ENCODE peak calls at places on chromosomes 3 and 15, in five cellular contexts. X is neuronal stem cell, Y is GM23248, L is HCT116, Q is HepG2. U is an unnamed sample. For H3K4me1, the result is how much of the 10 kb centered on the place peaks cover.

GRCh38 chr3:72904156-72904555 is 16.3 kb downstream of the GXYLT2 start:
- DNase-seq in X (no peak), L (no peak), Q (no peak), Y (no peak), U (no peak)

GRCh38 chr3:112011376-112011940 is 12.7 kb downstream of the TAGLN3 start:
- DNase-seq in Q (no peak), X (no peak), L (no peak), Y (no peak), U (no peak)

GRCh38 chr3:194300392-194300758 is 50.8 kb downstream of the CPN2 start:
- DNase-seq in L (no peak), X (no peak), Q (peak), Y (peak), U (peak)

GRCh38 chr15:88610756-88611231 is 10.3 kb upstream of the AEN start:
- DNase-seq in L (no peak), X (peak), Q (no peak), Y (no peak), U (no peak)

GRCh38 chr15:92930776-92931175 is 30.7 kb downstream of the CHD2 start:
- DNase-seq in Q (no peak), L (no peak), X (no peak), Y (peak), U (no peak)

GRCh38 chr3:97278506-97278905 is 464.1 kb downstream of the EPHA6 start:
- DNase-seq in L (no peak), Y (no peak), Q (peak), X (no peak), U (no peak)

GRCh38 chr3:43071313-43071893 is 34.5 kb downstream of the POMGNT2 start:
- DNase-seq in X (no peak), Q (peak), Y (peak), L (peak), U (no peak)

GRCh38 chr3:77081240-77081661 is 41.4 kb downstream of the ROBO2 start:
- DNase-seq in L (no peak), Y (peak), X (no peak), Q (no peak), U (peak)

GRCh38 chr3:171526869-171527268 is 66.7 kb upstream of the TNIK start:
- DNase-seq in Q (peak), Y (peak), L (no peak), X (no peak), U (no peak)

GRCh38 chr3:106114848-106115247 is 246.0 kb upstream of the CBLB start:
- DNase-seq in X (no peak), Y (peak), Q (no peak), L (no peak), U (no peak)

GRCh38 chr3:160090653-160091052 is 102.0 kb downstream of the IL12A start:
- DNase-seq in Q (no peak), X (no peak), Y (no peak), L (no peak), U (no peak)

GRCh38 chr3:188469228-188469885 is 315.4 kb downstream of the LPP start:
- DNase-seq in L (no peak), Y (no peak), X (no peak), Q (no peak), U (no peak)

GRCh38 chr3:48042071-48042760 is 26.0 kb upstream of the MAP4 start:
- DNase-seq in Y (peak), X (no peak), L (no peak), Q (no peak), U (no peak)

GRCh38 chr15:37109952-37110630 is 9.7 kb upstream of the MEIS2 start:
- DNase-seq in X (no peak), Y (peak), L (no peak), Q (no peak), U (peak)

GRCh38 chr3:21466491-21466890 is 284.5 kb downstream of the ZNF385D start:
- DNase-seq in L (no peak), Y (peak), X (no peak), Q (no peak), U (no peak)

GRCh38 chr15:94453227-94453626 is 221.9 kb downstream of the MCTP2 start:
- DNase-seq in Y (no peak), L (no peak), X (no peak), Q (no peak), U (no peak)

GRCh38 chr3:14914777-14915113 is 32.6 kb upstream of the NR2C2 start:
- DNase-seq in Y (no peak), Q (no peak), L (no peak), X (no peak), U (no peak)

GRCh38 chr15:69170597-69170996 is 10.2 kb downstream of the GLCE start:
- DNase-seq in Q (no peak), Y (no peak), X (no peak), L (no peak), U (no peak)

GRCh38 chr15:94930441-94930840 is 699.1 kb downstream of the MCTP2 start:
- DNase-seq in X (no peak), L (no peak), Q (no peak), Y (no peak), U (no peak)

GRCh38 chr3:150036780-150037179 is 66.1 kb upstream of the PFN2 start:
- DNase-seq in X (no peak), Y (no peak), L (no peak), Q (no peak), U (no peak)

GRCh38 chr3:171556574-171557145 is 96.5 kb upstream of the TNIK start:
- DNase-seq in Q (no peak), Y (no peak), X (no peak), L (no peak), U (no peak)

GRCh38 chr3:145842302-145842897 is 318.6 kb downstream of the PLOD2 start:
- DNase-seq in X (no peak), Y (no peak), Q (no peak), L (no peak), U (no peak)

GRCh38 chr3:30644615-30645014 is 38.2 kb downstream of the TGFBR2 start:
- DNase-seq in Y (peak), Q (no peak), L (no peak), X (no peak), U (peak)

GRCh38 chr3:143885803-143886427 is 37.6 kb upstream of the SLC9A9 start:
- DNase-seq in Q (peak), L (peak), X (no peak), Y (peak), U (no peak)

GRCh38 chr15:52789601-52790165 is 453 bp downstream of the ONECUT1 start:
- DNase-seq in Q (no peak), X (peak), Y (peak), L (no peak), U (no peak)

GRCh38 chr15:25684521-25685215 is 178.5 kb downstream of the ATP10A start:
- DNase-seq in X (no peak), Q (no peak), Y (peak), L (no peak), U (peak)

GRCh38 chr15:51830279-51830806 is 890 bp downstream of the TMOD3 start:
- DNase-seq in X (peak), Q (no peak), Y (no peak), L (no peak), U (no peak)

GRCh38 chr3:39147711-39148115 is 5.7 kb downstream of the CSRNP1 start:
- DNase-seq in L (no peak), Q (no peak), X (no peak), Y (peak), U (peak)

GRCh38 chr3:29373016-29373690 is 92.3 kb downstream of the RBMS3 start:
- DNase-seq in L (no peak), Y (peak), X (no peak), Q (no peak), U (no peak)

GRCh38 chr15:67838789-67839332 is 984 bp downstream of the RNU6-1 start:
- DNase-seq in Q (peak), X (no peak), L (no peak), Y (peak), U (peak)

GRCh38 chr3:178474526-178474925 is 61.7 kb upstream of the KCNMB2 start:
- DNase-seq in Y (no peak), X (no peak), L (no peak), Q (no peak), U (no peak)

GRCh38 chr3:134232146-134232545 is 18.5 kb downstream of the RYK start:
- DNase-seq in L (no peak), Y (peak), Q (no peak), X (no peak), U (no peak)

GRCh38 chr15:88664151-88664778 is 25.4 kb downstream of the ISG20 start:
- DNase-seq in Y (no peak), L (no peak), Q (no peak), X (no peak), U (no peak)

GRCh38 chr15:66706840-66707239 is 4.8 kb downstream of the SMAD6 start:
- DNase-seq in L (no peak), X (no peak), Q (no peak), Y (no peak), U (peak)
- H3K4me1 ChIP-seq in L (under half), X (under half), Q (under half), Y (under half), U (under half)

DNA sequence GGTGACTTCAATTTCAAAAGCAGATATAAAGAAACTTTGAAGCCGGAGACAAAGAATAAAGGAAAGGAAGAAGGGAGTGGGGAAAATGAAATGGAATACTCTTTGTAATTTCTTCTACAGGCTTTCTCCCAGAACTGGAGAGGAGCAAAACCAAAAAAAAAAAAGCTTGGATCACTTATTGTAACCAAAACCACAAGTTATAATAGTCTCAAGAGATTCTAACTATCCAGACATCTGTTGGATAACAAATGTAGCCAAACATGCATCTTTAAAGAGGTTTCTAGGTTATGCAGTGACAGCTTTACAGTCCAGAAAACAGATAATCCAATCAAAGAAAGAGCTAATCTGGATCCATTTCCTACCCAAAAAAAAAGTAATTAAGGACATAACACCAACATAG is 36.2 kb downstream of the VGLL3 start:
- DNase-seq in Q (no peak), X (no peak), Y (peak), L (no peak), U (no peak)
- H3K27ac ChIP-seq in Q (no peak), X (no peak), Y (peak), L (no peak), U (no peak)

DNA sequence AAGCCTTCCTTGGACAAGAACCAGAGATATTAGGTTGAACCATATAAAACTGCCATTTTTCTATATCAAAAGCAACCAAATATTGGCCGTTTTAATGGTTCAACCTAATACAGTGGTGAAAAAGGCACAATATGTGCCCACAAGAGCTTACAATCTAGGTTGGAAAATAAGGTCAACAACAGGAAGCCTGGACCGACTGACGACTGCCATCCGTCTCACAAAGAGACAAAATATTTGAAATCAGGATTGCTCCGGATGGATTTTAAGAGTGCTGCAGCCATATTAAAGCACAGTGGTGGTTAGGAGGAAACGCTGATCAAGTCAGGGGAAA is 1.4 kb downstream of the AHSG start:
- DNase-seq in L (no peak), X (no peak), Q (no peak), Y (no peak), U (no peak)
- H3K4me3 ChIP-seq in L (no peak), X (no peak), Q (peak), Y (no peak), U (no peak)

GRCh38 chr3:101938262-101938847 is 89.0 kb downstream of the NFKBIZ start:
- DNase-seq in L (no peak), Q (no peak), X (no peak), Y (no peak), U (no peak)
- H3K4me1 ChIP-seq in L (under half), Q (under half), X (under half), Y (half or more), U (under half)

GRCh38 chr3:123698813-123699212 is 114.0 kb upstream of the HACD2 start:
- DNase-seq in Y (no peak), X (no peak), L (no peak), Q (no peak), U (no peak)

GRCh38 chr3:123702720-123703119 is 117.9 kb upstream of the HACD2 start:
- DNase-seq in Q (peak), Y (no peak), L (no peak), X (no peak), U (no peak)

GRCh38 chr3:123705886-123706285 is 121.0 kb upstream of the HACD2 start:
- DNase-seq in L (no peak), Q (no peak), Y (no peak), X (no peak), U (no peak)

GRCh38 chr3:123696796-123697195 is 111.9 kb upstream of the HACD2 start:
- DNase-seq in Y (no peak), L (no peak), X (no peak), Q (no peak), U (no peak)

DNA sequence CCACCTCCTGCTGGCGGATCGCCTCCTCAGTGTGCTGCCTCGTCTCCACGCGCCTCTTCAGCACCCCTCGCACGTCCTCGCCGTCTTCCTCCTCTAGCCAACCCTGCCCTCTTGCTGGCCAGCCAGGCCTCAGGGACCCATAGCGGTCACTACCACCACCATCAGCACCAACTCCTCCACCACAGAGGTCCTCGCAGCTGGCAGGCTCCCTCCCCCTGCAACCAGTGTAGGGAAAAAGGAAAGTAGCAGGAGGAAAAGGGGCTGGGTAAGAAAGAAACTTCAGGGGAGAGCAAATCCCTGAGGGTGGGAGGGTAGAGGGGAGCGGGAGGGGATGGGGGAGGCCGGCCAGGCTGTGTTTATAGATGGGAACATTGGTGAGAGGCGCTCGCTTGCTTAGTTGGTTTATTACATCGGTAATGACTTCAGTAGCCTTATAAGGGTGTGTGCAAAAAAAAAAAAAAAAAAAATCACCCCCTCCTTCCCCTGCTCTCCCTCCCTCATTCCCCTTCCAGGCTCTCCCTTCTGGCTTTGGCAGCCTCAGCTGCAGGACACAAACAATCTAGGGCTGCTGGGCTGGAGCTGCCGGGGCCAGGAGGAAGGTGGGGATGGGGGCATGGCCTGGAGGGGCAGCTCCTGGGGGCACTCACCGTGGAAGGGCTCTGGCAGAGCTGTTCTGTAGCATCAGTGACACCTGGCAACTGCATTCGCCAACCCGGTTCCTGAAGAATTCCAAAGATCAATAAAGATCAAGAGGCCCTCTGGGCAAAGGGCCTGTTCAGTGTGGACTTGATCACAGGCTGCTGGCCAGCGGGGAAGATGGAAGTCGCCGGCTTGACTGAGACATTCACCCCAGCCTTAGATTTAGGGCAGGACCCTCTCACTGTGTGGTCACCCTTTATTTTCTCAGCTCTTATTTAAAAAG is 116.2 kb upstream of the HACD2 start:
- DNase-seq in Y (no peak), X (no peak), L (no peak), Q (no peak), U (peak)
- H3K27ac ChIP-seq in Y (no peak), X (no peak), L (no peak), Q (no peak), U (no peak)

GRCh38 chr3:152382312-152383135 is 113.8 kb downstream of the MBNL1 start:
- DNase-seq in Q (no peak), L (no peak), X (no peak), Y (no peak), U (no peak)
- H3K4me3 ChIP-seq in Q (no peak), L (no peak), X (no peak), Y (peak), U (peak)

DNA sequence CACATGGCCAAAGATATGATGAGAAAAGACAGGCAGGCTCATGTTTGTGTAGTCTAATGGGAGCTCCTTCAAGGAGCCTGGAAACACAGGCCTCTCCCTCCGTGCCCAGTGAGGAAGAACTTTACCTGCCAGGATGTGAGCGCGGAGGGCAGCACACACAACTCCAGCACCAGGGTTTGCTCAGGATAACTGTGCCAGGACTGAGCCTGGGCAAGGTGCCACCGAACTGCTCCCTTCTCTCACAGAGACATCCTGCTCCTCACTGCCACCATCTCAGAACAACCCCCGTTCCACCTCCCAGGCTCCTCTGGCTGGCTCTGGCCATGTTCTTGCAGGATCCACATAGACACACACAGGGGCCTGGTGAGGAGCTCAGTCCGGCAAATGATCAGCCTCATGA is 87.4 kb downstream of the NUP210 start:
- DNase-seq in Q (no peak), L (no peak), X (no peak), Y (no peak), U (no peak)
- H3K4me1 ChIP-seq in Q (under half), L (under half), X (under half), Y (under half), U (under half)

DNA sequence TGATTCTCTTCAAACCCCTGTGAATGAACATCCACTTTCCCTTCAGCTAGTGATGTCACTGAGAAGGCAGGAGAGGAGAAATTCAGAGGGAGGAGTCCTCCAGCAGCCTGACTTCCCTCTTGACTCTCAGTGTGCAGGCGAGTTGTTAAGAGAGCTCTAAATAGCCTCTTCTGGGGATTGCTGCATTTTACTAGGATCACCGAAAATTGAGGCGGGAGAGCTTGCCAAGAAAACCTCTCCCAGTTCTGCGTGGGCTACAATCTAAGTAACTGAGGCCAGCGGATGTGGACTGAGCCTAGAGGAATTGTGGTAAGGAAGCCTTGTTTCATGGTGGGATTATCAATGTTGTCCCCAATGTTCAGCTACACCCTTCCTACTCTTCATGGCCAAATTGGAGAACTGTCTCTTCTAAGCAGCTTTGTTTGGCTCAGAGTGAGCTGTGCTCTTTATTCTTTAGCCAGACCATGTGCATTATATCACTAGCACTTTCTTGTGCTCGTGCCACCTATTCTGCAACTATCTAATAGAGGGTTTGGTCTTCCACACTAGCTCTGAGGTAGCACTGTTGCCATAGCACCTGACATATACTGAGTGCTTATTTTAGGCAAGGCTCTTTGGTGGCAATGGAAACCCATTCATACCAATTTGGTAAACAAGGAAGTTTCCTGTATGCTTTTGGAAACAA is 394.1 kb upstream of the C2CD4B start:
- DNase-seq in L (no peak), X (no peak), Y (peak), Q (no peak), U (peak)
- H3K27ac ChIP-seq in L (no peak), X (no peak), Y (peak), Q (no peak), U (peak)